ENCODE peak calls at places on chromosomes 7 and 10, in eight cellular contexts. L is cardiac muscle cell, P is Calu3, T is GM20000, F is choroid plexus epithelial cell, R is left lung, Y is T-helper 17 cell, H is islet precursor cell. Q is an unnamed sample.

GRCh38 chr7:107162466-107162865 is 6.3 kb upstream of the HBP1 start:
- DNase-seq in L (no peak), P (no peak), T (no peak), F (no peak), R (no peak), Y (no peak), H (no peak), Q (no peak)

GRCh38 chr10:67912330-67912946 is 28.0 kb downstream of the SIRT1 start:
- DNase-seq in L (no peak), P (no peak), T (no peak), F (peak; percentile 28), R (no peak), Y (no peak), H (no peak), Q (no peak)

GRCh38 chr7:41481353-41481752 is 221.5 kb downstream of the INHBA start:
- DNase-seq in L (no peak), P (no peak), T (no peak), F (peak; percentile 47), R (no peak), Y (no peak), H (no peak), Q (no peak)

GRCh38 chr10:71527135-71527534 is 130.4 kb downstream of the CDH23 start:
- DNase-seq in L (no peak), P (no peak), T (no peak), F (no peak), R (peak; percentile 60), Y (no peak), H (no peak), Q (no peak)

GRCh38 chr10:121165276-121165675 is 314.1 kb downstream of the WDR11 start:
- DNase-seq in L (no peak), P (no peak), T (no peak), F (no peak), R (no peak), Y (no peak), H (no peak), Q (peak; percentile 42)

GRCh38 chr7:134347567-134347966 is 30.8 kb upstream of the SLC35B4 start:
- DNase-seq in L (no peak), P (no peak), T (no peak), F (no peak), R (no peak), Y (no peak), H (no peak), Q (no peak)

GRCh38 chr10:84665883-84666463 is 337.6 kb downstream of the CCSER2 start:
- DNase-seq in L (peak; percentile 21), P (peak; percentile 57), T (peak; percentile 36), F (no peak), R (peak; percentile 71), Y (no peak), H (peak; percentile 71), Q (peak; percentile 16)

GRCh38 chr7:11507929-11508328 is 324.1 kb downstream of the THSD7A start:
- DNase-seq in L (no peak), P (no peak), T (no peak), F (no peak), R (no peak), Y (no peak), H (no peak), Q (no peak)

Q was measured in bronchial epithelial cell.